ENCODE peak calls at places on chromosomes 16 and 17, in four cellular contexts. F, R, X and Y are unnamed samples.

GRCh38 chr17:32909787-32910369 is 18.1 kb upstream of the TMEM98 start:
- DNase-seq in R (peak; percentile 28), X (peak; percentile 66), F (peak; percentile 67), Y (peak; percentile 75)

GRCh38 chr16:72857841-72858594 is 189.9 kb downstream of the ZFHX3 start:
- DNase-seq in R (no peak), F (no peak), X (no peak), Y (no peak)

GRCh38 chr16:20851601-20852000 is 45.3 kb downstream of the REXO5 start:
- DNase-seq in F (peak; percentile 83), R (no peak), X (peak; percentile 86), Y (no peak)

GRCh38 chr16:11263737-11264136 is 5.4 kb downstream of the TNP2 start:
- DNase-seq in F (no peak), X (no peak), R (no peak), Y (no peak)

GRCh38 chr17:32443827-32444300 is 446 bp upstream of the PSMD11 start:
- DNase-seq in F (no peak), R (no peak), X (no peak), Y (no peak)

GRCh38 chr16:81462683-81463082 is 18.1 kb downstream of the CMIP start:
- DNase-seq in F (no peak), X (no peak), R (no peak), Y (no peak)

GRCh38 chr16:17571499-17572093 is 100.8 kb upstream of the XYLT1 start:
- DNase-seq in R (no peak), F (no peak), X (no peak), Y (no peak)

GRCh38 chr17:33647976-33648375 is 354.9 kb upstream of the ASIC2 start:
- DNase-seq in F (no peak), R (no peak), X (no peak), Y (no peak)

GRCh38 chr17:48293319-48294192 is 136.5 kb downstream of the SKAP1 start:
- DNase-seq in R (no peak), F (no peak), X (no peak), Y (no peak)

GRCh38 chr17:68835061-68835460 is 120.1 kb downstream of the ABCA8 start:
- DNase-seq in X (peak; percentile 24), F (no peak), R (no peak), Y (no peak)

GRCh38 chr17:4788159-4788806 is 481 bp upstream of the GLTPD2 start:
- DNase-seq in X (no peak), R (no peak), F (no peak), Y (no peak)

GRCh38 chr17:3738562-3739295 is 15.0 kb downstream of the HASPIN start:
- DNase-seq in R (no peak), F (no peak), X (no peak), Y (no peak)
- H3K4me3 ChIP-seq in R (no peak overlapping the region), F (no peak overlapping the region), X (no peak overlapping the region), Y (no peak overlapping the region)

GRCh38 chr16:64012166-64012565 is 1109.7 kb downstream of the CDH11 start:
- DNase-seq in R (no peak), X (no peak), F (no peak), Y (no peak)

GRCh38 chr16:64011650-64012049 is 1110.2 kb downstream of the CDH11 start:
- DNase-seq in F (no peak), R (no peak), X (no peak), Y (no peak)

GRCh38 chr16:64008131-64008530 is 1113.7 kb downstream of the CDH11 start:
- DNase-seq in X (no peak), R (no peak), F (no peak), Y (no peak)
- TF ChIP-seq CTCF in X (peak; percentile 12), R (no peak), F (no peak), Y (no peak)

DNA sequence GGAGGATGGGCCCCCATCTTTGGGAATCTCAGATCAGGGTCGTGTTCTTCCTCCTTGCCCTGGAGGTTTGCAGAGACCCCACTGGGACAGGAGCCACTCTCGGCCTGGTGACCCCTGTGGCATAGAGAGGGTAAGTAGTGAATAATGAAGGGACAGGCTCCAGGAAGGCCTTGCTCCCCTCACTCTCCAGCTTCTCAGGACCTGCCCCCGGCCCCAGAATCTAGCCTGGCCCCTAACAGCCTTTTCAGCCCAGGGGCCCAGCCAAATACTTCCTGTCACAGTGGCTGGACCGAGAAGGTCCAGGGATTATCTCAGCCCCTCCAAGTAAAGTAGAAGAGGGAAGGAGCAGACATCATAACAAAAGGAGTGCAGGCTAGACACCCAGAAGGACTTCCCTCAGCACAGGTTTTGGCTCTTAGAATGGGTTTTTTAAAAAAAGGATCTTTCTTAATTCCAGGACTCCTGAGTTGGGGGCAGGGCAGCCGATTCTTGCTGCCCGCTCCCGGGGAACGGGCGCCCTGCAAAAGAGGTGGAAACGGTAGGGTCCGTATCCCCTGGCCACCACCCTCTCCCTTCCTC is 637 bp upstream of the NXPH3 start:
- DNase-seq in X (no peak), F (no peak), R (no peak), Y (no peak)
- H3K4me3 ChIP-seq in X (no peak overlapping the region), F (peak overlapping the region; percentile 71), R (peak overlapping the region; percentile 29), Y (peak overlapping the region; percentile 13)

DNA sequence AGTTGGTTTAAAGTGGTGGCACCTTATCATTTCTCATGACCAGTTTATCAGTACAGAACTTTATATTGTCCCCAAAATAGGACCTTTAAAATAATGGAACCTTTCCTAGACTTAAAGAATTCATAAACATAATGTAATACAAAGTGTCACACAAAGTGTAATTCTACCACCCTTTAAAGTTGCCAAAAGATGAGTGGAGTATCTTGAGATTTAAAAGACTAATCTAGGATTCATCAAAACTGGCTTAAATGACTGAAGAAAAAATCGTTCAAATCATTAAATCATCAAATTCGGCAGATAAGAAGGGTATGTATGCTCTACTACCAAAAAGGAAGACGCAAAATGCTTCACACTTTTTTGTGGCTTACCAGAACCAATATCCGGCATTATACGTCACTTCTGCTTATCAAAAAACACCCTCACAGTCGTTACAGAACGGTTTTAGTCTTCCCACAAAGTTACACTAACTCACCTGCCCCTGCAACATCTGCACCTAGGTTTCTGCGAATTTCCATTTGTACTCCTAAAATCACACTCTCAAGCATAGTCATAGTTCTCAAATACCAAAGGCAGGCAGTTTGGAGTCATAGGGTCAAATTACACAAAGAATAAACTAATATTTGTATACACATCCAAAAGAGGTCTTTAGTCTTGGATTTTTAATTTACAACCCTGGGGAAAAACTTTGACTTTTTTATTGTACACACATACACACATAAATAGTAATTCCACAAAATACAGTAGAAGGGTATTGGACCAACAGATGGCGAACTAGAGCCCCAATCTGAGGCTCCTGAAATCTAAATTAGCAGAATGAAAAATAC is 1.4 kb upstream of the KANSL1 start:
- DNase-seq in R (peak; percentile 79), X (no peak), F (no peak), Y (peak; percentile 86)
- TF ChIP-seq CTCF in R (peak; percentile 58), X (peak; percentile 67), F (no peak), Y (peak; percentile 54)

GRCh38 chr16:86498155-86498651 is 12.1 kb upstream of the FOXF1 start:
- DNase-seq in F (no peak), X (no peak), R (no peak), Y (no peak)
- H3K4me3 ChIP-seq in F (no peak overlapping the region), X (peak overlapping the region; percentile 47), R (no peak overlapping the region), Y (no peak overlapping the region)

GRCh38 chr17:73404246-73404645 is 92.4 kb upstream of the CDC42EP4 start:
- DNase-seq in F (no peak), X (no peak), R (no peak), Y (no peak)

GRCh38 chr17:73399056-73399455 is 87.3 kb upstream of the CDC42EP4 start:
- DNase-seq in R (no peak), F (no peak), X (no peak), Y (no peak)

GRCh38 chr17:73400915-73401545 is 89.2 kb upstream of the CDC42EP4 start:
- DNase-seq in X (no peak), F (no peak), R (no peak), Y (no peak)

GRCh38 chr17:73401911-73402310 is 90.1 kb upstream of the CDC42EP4 start:
- DNase-seq in R (no peak), X (no peak), F (peak; percentile 33), Y (peak; percentile 8)

GRCh38 chr17:73402466-73402865 is 90.7 kb upstream of the CDC42EP4 start:
- DNase-seq in R (no peak), X (no peak), F (no peak), Y (no peak)
- TF ChIP-seq CTCF in R (no peak), X (no peak), F (no peak), Y (no peak)

DNA sequence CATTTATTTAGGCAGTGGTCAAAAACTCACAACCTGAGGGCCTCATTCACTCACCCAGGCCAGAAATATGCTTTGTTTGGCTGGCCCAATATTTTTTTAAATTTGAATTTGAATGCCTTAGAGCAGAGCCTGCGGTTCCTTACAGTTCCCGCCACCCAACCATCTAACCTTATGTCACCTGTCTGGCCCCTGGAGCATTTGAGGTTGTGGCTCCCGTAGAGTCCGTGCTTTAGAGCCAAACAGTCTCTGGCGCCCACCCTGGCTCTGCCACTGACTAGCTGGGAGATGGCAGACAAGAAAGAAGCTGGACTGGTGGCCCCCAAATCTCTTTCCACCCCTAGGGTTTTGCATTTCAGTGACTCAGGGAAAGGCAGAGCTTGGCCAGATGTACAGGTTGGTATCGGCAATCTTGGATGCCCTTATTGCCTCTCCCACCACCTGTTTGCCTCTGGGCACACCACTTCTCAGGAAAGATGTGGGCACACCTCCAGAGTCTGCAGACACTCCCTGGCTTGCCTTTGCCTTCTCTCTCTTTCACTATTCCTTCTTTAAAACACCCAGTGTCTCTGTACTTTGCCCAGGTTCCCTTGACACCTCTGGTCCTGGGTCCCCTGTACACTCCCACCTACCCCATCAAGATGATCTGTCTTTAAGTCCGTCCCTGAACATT is 1.9 kb upstream of the MAP3K14 start:
- DNase-seq in R (no peak), F (no peak), X (no peak), Y (no peak)
- H3K4me3 ChIP-seq in R (no peak overlapping the region), F (no peak overlapping the region), X (no peak overlapping the region), Y (no peak overlapping the region)

GRCh38 chr17:78032166-78032565 is 73.7 kb downstream of the TNRC6C start:
- DNase-seq in X (no peak), F (no peak), R (no peak), Y (no peak)
- TF ChIP-seq CTCF in X (no peak), F (no peak), R (no peak), Y (no peak)